ENCODE peak calls at places on chromosomes 6 and 20, in five cellular contexts. O, B, H, M and A are unnamed samples.
A peak's percentile ranks its signal among the peaks of the same experiment; 100 is the strongest.

GRCh38 chr6:101458341-101458740 is 64.8 kb downstream of the GRIK2 start:
- DNase-seq in O (no peak), B (peak; percentile 29), H (no peak), M (peak; percentile 73), A (no peak)

GRCh38 chr6:113697642-113698410 is 159.3 kb upstream of the MARCKS start:
- DNase-seq in O (no peak), B (peak; percentile 73), H (no peak), M (peak; percentile 68), A (no peak)

GRCh38 chr6:12467706-12468670 is 177.8 kb downstream of the EDN1 start:
- DNase-seq in O (no peak), B (peak; percentile 31), H (no peak), M (no peak), A (no peak)

GRCh38 chr6:100663219-100663863 is 198.6 kb upstream of the SIM1 start:
- DNase-seq in O (no peak), B (peak; percentile 21), H (no peak), M (peak; percentile 78), A (no peak)

GRCh38 chr20:37475258-37475657 is 45.8 kb upstream of the NNAT start:
- DNase-seq in O (no peak), B (no peak), H (no peak), M (no peak), A (no peak)

GRCh38 chr20:7375905-7376304 is 564.4 kb downstream of the HAO1 start:
- DNase-seq in O (no peak), B (no peak), H (no peak), M (no peak), A (no peak)

GRCh38 chr20:64278319-64278681 is 22.8 kb downstream of the PCMTD2 start:
- DNase-seq in O (no peak), B (no peak), H (no peak), M (no peak), A (no peak)

GRCh38 chr6:84309336-84309735 is 81.9 kb upstream of the CEP162 start:
- DNase-seq in O (no peak), B (no peak), H (no peak), M (no peak), A (no peak)

GRCh38 chr20:1537731-1538058 is 19.8 kb downstream of the SIRPD start:
- DNase-seq in O (no peak), B (no peak), H (no peak), M (no peak), A (peak; percentile 78)